ENCODE peak calls at places on chromosomes 13 and 19, in five cellular contexts. E is endodermal cell; S is left ventricle myocardium inferior; F is CD8-positive, alpha-beta T cell; P is Panc1. U is an unnamed sample.

GRCh38 chr13:45040626-45041025 is 51.3 kb downstream of the GPALPP1 start:
- DNase-seq in E (no peak), S (no peak), F (no peak), P (no peak), U (peak; percentile 57)

GRCh38 chr19:674282-675151 is 1.7 kb upstream of the FSTL3 start:
- DNase-seq in E (no peak), S (peak; percentile 58), F (no peak), P (no peak), U (no peak)

GRCh38 chr13:40438999-40439797 is 227.2 kb downstream of the FOXO1 start:
- DNase-seq in E (no peak), S (no peak), F (no peak), P (no peak), U (peak; percentile 30)

GRCh38 chr19:38394488-38394887 is 6.0 kb downstream of the SPRED3 start:
- DNase-seq in E (peak; percentile 98), S (no peak), F (no peak), P (no peak), U (no peak)

GRCh38 chr19:54792814-54793213 is 10.6 kb upstream of the KIR2DL4 start:
- DNase-seq in E (no peak), S (no peak), F (no peak), P (no peak), U (no peak)

GRCh38 chr19:39915101-39915847 is 19.2 kb downstream of the FCGBP start:
- DNase-seq in E (peak; percentile 53), S (no peak), F (no peak), P (no peak), U (no peak)

GRCh38 chr19:4396949-4397783 is 3.2 kb downstream of the SH3GL1 start:
- DNase-seq in E (peak; percentile 44), S (no peak), F (no peak), P (no peak), U (no peak)

GRCh38 chr19:49950956-49951526 is 9.9 kb downstream of the SIGLEC11 start:
- DNase-seq in E (no peak), S (no peak), F (no peak), P (no peak), U (no peak)

GRCh38 chr19:41064974-41065569 is 23.2 kb upstream of the CYP2A13 start:
- DNase-seq in E (peak; percentile 63), S (no peak), F (no peak), P (no peak), U (peak; percentile 16)

GRCh38 chr13:23671902-23672301 is 101.7 kb downstream of the TNFRSF19 start:
- DNase-seq in E (no peak), S (no peak), F (no peak), P (no peak), U (no peak)

GRCh38 chr19:18298601-18299000 is 17.2 kb upstream of the JUND start:
- DNase-seq in E (no peak), S (no peak), F (no peak), P (no peak), U (no peak)

GRCh38 chr13:76622336-76623045 is 263.7 kb downstream of the KCTD12 start:
- DNase-seq in E (no peak), S (peak; percentile 19), F (no peak), P (no peak), U (no peak)

GRCh38 chr13:109160357-109160756 is 530.9 kb downstream of the MYO16 start:
- DNase-seq in E (no peak), S (no peak), F (no peak), P (no peak), U (peak; percentile 62)

GRCh38 chr13:97030705-97031452 is 36.6 kb upstream of the OXGR1 start:
- DNase-seq in E (no peak), S (no peak), F (no peak), P (no peak), U (peak; percentile 7)

GRCh38 chr19:16363133-16363851 is 38.7 kb downstream of the KLF2 start:
- DNase-seq in E (no peak), S (no peak), F (no peak), P (no peak), U (no peak)

GRCh38 chr13:31111136-31111535 is 50.6 kb downstream of the HSPH1 start:
- DNase-seq in E (no peak), S (no peak), F (no peak), P (no peak), U (no peak)

GRCh38 chr19:56118666-56119584 is 2.2 kb downstream of the ZNF787 start:
- DNase-seq in E (no peak), S (no peak), F (no peak), P (no peak), U (no peak)

GRCh38 chr13:109547942-109548860 is 238.2 kb downstream of the IRS2 start:
- DNase-seq in E (no peak), S (no peak), F (no peak), P (no peak), U (no peak)

GRCh38 chr19:18763674-18764590 is 27.2 kb downstream of the COMP start:
- DNase-seq in E (no peak), S (no peak), F (no peak), P (no peak), U (no peak)

GRCh38 chr13:35600137-35600536 is 123.6 kb upstream of the MAB21L1 start:
- DNase-seq in E (no peak), S (no peak), F (no peak), P (no peak), U (no peak)

GRCh38 chr13:82963466-82963865 is 918.8 kb downstream of the SLITRK1 start:
- DNase-seq in E (no peak), S (no peak), F (no peak), P (no peak), U (peak; percentile 18)

GRCh38 chr13:85241045-85241444 is 558.2 kb downstream of the SLITRK6 start:
- DNase-seq in E (no peak), S (no peak), F (no peak), P (no peak), U (peak; percentile 82)

GRCh38 chr13:49428041-49428763 is 15.7 kb downstream of the CAB39L start:
- DNase-seq in E (no peak), S (peak; percentile 17), F (no peak), P (no peak), U (no peak)

GRCh38 chr19:53868892-53869804 is 1.5 kb downstream of the MYADM start:
- DNase-seq in E (peak; percentile 95), S (peak; percentile 92), F (peak; percentile 86), P (no peak), U (peak; percentile 93)

GRCh38 chr19:27776020-27776419 is 1436.9 kb downstream of the UQCRFS1 start:
- DNase-seq in E (peak; percentile 81), S (no peak), F (no peak), P (no peak), U (peak; percentile 65)

GRCh38 chr13:29472317-29472961 is 123.0 kb downstream of the SLC7A1 start:
- DNase-seq in E (peak; percentile 88), S (no peak), F (no peak), P (peak; percentile 51), U (peak; percentile 60)

GRCh38 chr13:33262997-33263396 is 22.6 kb downstream of the STARD13 start:
- DNase-seq in E (no peak), S (no peak), F (no peak), P (no peak), U (no peak)
- H3K4me1 ChIP-seq in E (no peaks in the 10 kb centered on the region), S (peaks cover 98% of the 10 kb centered on the region), F (no peaks in the 10 kb centered on the region), P (peaks cover 7% of the 10 kb centered on the region), U (peaks cover 62% of the 10 kb centered on the region)

GRCh38 chr13:98071316-98071715 is 71.6 kb upstream of the FARP1 start:
- DNase-seq in E (no peak), S (no peak), F (no peak), P (no peak), U (no peak)
- H3K27me3 ChIP-seq in E (no peaks in the 10 kb centered on the region), S (peaks cover 11% of the 10 kb centered on the region), F (no peaks in the 10 kb centered on the region), P (no peaks in the 10 kb centered on the region), U (no peaks in the 10 kb centered on the region)

GRCh38 chr13:99208185-99208584 is 7.5 kb downstream of the UBAC2 start:
- DNase-seq in E (peak; percentile 28), S (no peak), F (no peak), P (no peak), U (peak; percentile 55)

GRCh38 chr13:99206873-99207272 is 6.2 kb downstream of the UBAC2 start:
- DNase-seq in E (peak; percentile 13), S (no peak), F (no peak), P (no peak), U (peak; percentile 66)

GRCh38 chr13:99206226-99206625 is 5.6 kb downstream of the UBAC2 start:
- DNase-seq in E (no peak), S (no peak), F (no peak), P (no peak), U (peak; percentile 71)

GRCh38 chr13:99208845-99209527 is 8.3 kb downstream of the UBAC2 start:
- DNase-seq in E (peak; percentile 55), S (no peak), F (no peak), P (no peak), U (no peak)

DNA sequence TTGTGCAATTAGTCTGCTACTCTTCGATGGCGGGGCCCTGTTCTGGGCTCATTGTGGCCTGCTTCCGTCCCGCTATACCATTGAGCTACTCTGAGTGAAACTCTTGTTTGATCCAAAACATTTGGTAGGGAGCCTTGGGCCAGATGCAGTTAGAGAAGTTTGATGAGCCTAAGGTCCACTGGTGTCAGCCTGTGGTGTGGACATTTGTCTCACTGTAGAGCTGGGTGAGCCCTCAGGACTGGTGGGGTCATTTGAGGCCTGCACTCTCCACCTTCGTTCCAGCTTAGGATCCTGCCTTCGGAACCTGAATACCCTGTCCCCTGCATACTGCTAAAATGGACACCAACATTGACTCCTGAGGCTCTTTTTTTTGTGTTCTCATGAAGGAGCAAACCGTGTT is 6.9 kb downstream of the UBAC2 start:
- DNase-seq in E (peak; percentile 28), S (no peak), F (no peak), P (no peak), U (no peak)
- H3K27ac ChIP-seq in E (no peak overlapping the region), S (no peak overlapping the region), F (no peak overlapping the region), P (no peak overlapping the region), U (no peak overlapping the region)

GRCh38 chr19:12787458-12787857 is 3.8 kb upstream of the JUNB start:
- DNase-seq in E (no peak), S (no peak), F (no peak), P (no peak), U (peak; percentile 65)
- H3K4me1 ChIP-seq in E (peaks cover 11% of the 10 kb centered on the region), S (peaks cover 93% of the 10 kb centered on the region), F (peaks cover 61% of the 10 kb centered on the region), P (peaks cover 56% of the 10 kb centered on the region), U (peaks cover 88% of the 10 kb centered on the region)

DNA sequence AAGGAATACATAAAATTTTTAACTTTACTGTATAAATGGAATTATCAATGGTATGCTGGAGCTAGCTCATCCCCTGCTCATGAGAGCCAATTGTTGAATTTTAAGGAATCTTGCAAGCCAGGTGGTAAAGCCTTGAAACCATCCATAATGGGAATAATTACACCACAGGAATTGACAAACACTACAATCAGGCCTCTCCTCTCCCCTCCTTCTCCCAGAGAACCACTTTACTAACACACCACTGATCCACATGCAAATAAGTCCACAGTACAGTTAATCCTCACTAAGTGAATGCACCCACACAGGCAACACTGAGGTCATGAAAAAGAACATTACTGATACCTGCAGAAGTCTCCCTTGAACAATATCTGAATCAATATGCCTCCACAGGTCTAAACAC is 140.5 kb downstream of the KLF12 start:
- DNase-seq in E (no peak), S (no peak), F (no peak), P (no peak), U (no peak)
- H3K27me3 ChIP-seq in E (peaks cover 4% of the 10 kb centered on the region), S (no peaks in the 10 kb centered on the region), F (no peaks in the 10 kb centered on the region), P (no peaks in the 10 kb centered on the region), U (no peaks in the 10 kb centered on the region)

DNA sequence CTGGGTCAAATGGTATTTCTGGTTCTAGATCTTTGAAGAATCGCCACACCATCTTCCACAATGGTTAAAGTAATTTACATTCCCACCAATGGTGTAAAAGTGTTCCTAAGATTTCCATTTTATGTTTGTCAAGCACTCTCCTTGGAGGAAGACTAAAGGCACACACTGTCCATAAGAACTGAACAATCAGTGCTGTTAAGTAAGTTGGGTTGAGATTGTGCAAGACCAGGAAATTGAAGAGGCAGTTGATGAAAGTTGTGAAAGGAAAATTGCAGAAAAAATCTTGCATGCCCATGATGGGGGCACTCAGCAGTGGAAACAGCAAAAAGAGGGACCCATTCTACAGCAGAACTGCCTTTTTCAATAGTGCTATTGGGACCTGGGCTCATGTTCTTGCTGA is 323.6 kb downstream of the DLEU7 start:
- DNase-seq in E (no peak), S (no peak), F (no peak), P (no peak), U (no peak)
- H3K27ac ChIP-seq in E (no peak overlapping the region), S (no peak overlapping the region), F (no peak overlapping the region), P (peak overlapping the region; percentile 51), U (no peak overlapping the region)